ENCODE peak calls at places on chromosomes 11 and 22, in ten cellular contexts. One of them, this sample, is unnamed.
A peak's percentile ranks its signal among the peaks of the same experiment; 100 is the strongest.

GRCh38 chr22:29753808-29754657 is 12.8 kb downstream of the ZMAT5 start:
- DNase-seq in neural progenitor cell: no peak
- DNase-seq in PC-3: no peak
- DNase-seq in fibroblast of lung: no peak
- DNase-seq in HCT116: no peak
- DNase-seq in endothelial cell of umbilical vein: no peak
- DNase-seq in HepG2: no peak
- DNase-seq in mammary epithelial cell: no peak
- DNase-seq in astrocyte: no peak
- DNase-seq in GM23248: no peak
- DNase-seq in this sample: no peak

GRCh38 chr11:833114-833791 is 501 bp downstream of the CD151 start:
- DNase-seq in HepG2: no peak
- DNase-seq in mammary epithelial cell: peak; percentile 55
- DNase-seq in astrocyte: no peak
- DNase-seq in fibroblast of lung: no peak
- DNase-seq in endothelial cell of umbilical vein: peak; percentile 63
- DNase-seq in neural progenitor cell: peak; percentile 67
- DNase-seq in HCT116: no peak
- DNase-seq in PC-3: no peak
- DNase-seq in GM23248: peak; percentile 85
- DNase-seq in this sample: peak; percentile 33

GRCh38 chr22:31440681-31441080 is 41.3 kb downstream of the DRG1 start:
- DNase-seq in mammary epithelial cell: no peak
- DNase-seq in GM23248: no peak
- DNase-seq in PC-3: no peak
- DNase-seq in HepG2: no peak
- DNase-seq in fibroblast of lung: no peak
- DNase-seq in astrocyte: no peak
- DNase-seq in neural progenitor cell: no peak
- DNase-seq in HCT116: no peak
- DNase-seq in endothelial cell of umbilical vein: no peak
- DNase-seq in this sample: no peak

GRCh38 chr11:20161230-20161918 is 1.1 kb upstream of the DBX1 start:
- DNase-seq in GM23248: no peak
- DNase-seq in astrocyte: no peak
- DNase-seq in PC-3: no peak
- DNase-seq in fibroblast of lung: peak; percentile 3
- DNase-seq in mammary epithelial cell: no peak
- DNase-seq in endothelial cell of umbilical vein: no peak
- DNase-seq in neural progenitor cell: peak; percentile 68
- DNase-seq in HepG2: no peak
- DNase-seq in HCT116: no peak
- DNase-seq in this sample: no peak

GRCh38 chr22:28064941-28065340 is 145.9 kb upstream of the PITPNB start:
- DNase-seq in HCT116: no peak
- DNase-seq in HepG2: no peak
- DNase-seq in astrocyte: peak; percentile 16
- DNase-seq in GM23248: no peak
- DNase-seq in mammary epithelial cell: no peak
- DNase-seq in fibroblast of lung: peak; percentile 38
- DNase-seq in PC-3: no peak
- DNase-seq in neural progenitor cell: no peak
- DNase-seq in endothelial cell of umbilical vein: no peak
- DNase-seq in this sample: no peak

GRCh38 chr22:19631899-19632670 is 82.2 kb upstream of the SEPTIN5 start:
- DNase-seq in GM23248: peak; percentile 54
- DNase-seq in endothelial cell of umbilical vein: peak; percentile 53
- DNase-seq in astrocyte: peak; percentile 24
- DNase-seq in HCT116: peak; percentile 55
- DNase-seq in fibroblast of lung: peak; percentile 39
- DNase-seq in neural progenitor cell: peak; percentile 78
- DNase-seq in PC-3: peak; percentile 31
- DNase-seq in mammary epithelial cell: no peak
- DNase-seq in HepG2: peak; percentile 32
- DNase-seq in this sample: no peak

GRCh38 chr11:93249437-93250210 is 51.8 kb upstream of the SLC36A4 start:
- DNase-seq in mammary epithelial cell: no peak
- DNase-seq in fibroblast of lung: peak; percentile 2
- DNase-seq in endothelial cell of umbilical vein: no peak
- DNase-seq in astrocyte: no peak
- DNase-seq in PC-3: no peak
- DNase-seq in HCT116: no peak
- DNase-seq in neural progenitor cell: no peak
- DNase-seq in GM23248: no peak
- DNase-seq in HepG2: no peak
- DNase-seq in this sample: no peak

GRCh38 chr22:46579751-46580449 is 40.3 kb upstream of the GRAMD4 start:
- DNase-seq in mammary epithelial cell: no peak
- DNase-seq in neural progenitor cell: no peak
- DNase-seq in HepG2: no peak
- DNase-seq in fibroblast of lung: no peak
- DNase-seq in GM23248: no peak
- DNase-seq in endothelial cell of umbilical vein: no peak
- DNase-seq in astrocyte: no peak
- DNase-seq in HCT116: no peak
- DNase-seq in PC-3: no peak
- DNase-seq in this sample: no peak

DNA sequence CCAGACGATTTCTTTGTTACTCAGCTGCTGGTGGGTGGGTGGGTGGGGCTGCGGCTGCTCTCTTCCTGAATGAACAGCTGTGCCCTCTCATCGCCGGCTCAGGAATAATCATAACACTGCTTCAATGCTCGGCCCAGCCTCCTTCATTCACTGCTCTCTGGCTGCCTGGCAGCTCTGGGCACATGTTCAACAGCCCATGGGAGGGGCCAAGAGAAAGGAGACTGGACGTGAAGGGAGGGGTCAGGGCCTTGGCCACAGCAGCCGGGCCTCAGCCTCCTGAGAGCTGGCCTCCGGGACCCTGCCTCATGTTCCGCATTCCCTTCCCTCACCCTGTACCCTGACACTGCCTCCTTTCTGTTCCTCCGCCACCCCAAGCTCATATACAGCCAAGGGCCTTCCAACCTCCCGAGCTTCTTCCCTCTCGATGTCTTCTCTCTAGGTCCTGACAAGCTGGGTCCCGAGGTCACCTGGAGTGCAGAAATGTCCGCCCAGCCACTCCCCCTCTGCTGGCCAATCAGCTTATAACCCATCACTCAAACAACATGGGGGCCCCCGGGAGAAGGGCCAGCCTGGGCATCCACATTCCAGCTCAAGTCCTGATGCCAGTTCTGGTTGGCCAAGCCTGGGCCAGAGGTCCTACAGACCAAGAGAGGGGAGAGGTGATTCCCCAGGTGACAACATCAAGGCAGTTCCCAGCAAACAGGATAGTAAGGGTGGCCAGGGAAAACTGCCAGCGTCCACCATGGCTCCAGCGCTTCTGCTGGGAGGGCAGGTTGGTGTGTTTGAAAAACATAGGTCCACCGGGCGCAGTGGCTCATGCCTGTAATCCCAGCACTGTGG is 3.2 kb upstream of the CSDC2 start:
- DNase-seq in astrocyte: peak; percentile 86
- DNase-seq in mammary epithelial cell: peak; percentile 73
- DNase-seq in fibroblast of lung: peak; percentile 92
- DNase-seq in HCT116: no peak
- DNase-seq in HepG2: peak; percentile 70
- DNase-seq in PC-3: no peak
- DNase-seq in endothelial cell of umbilical vein: peak; percentile 64
- DNase-seq in neural progenitor cell: no peak
- DNase-seq in GM23248: peak; percentile 89
- DNase-seq in this sample: peak; percentile 74
- H3K9ac ChIP-seq in astrocyte: peak overlapping the region; percentile 33
- H3K9ac ChIP-seq in mammary epithelial cell: no peak overlapping the region
- H3K9ac ChIP-seq in fibroblast of lung: peak overlapping the region; percentile 55
- H3K9ac ChIP-seq in HCT116: no peak overlapping the region
- H3K9ac ChIP-seq in HepG2: peak overlapping the region; percentile 54
- H3K9ac ChIP-seq in PC-3: no peak overlapping the region
- H3K9ac ChIP-seq in endothelial cell of umbilical vein: no peak overlapping the region
- H3K9ac ChIP-seq in neural progenitor cell: no peak overlapping the region
- H3K9ac ChIP-seq in GM23248: peak overlapping the region; percentile 67
- H3K9ac ChIP-seq in this sample: no peak overlapping the region

DNA sequence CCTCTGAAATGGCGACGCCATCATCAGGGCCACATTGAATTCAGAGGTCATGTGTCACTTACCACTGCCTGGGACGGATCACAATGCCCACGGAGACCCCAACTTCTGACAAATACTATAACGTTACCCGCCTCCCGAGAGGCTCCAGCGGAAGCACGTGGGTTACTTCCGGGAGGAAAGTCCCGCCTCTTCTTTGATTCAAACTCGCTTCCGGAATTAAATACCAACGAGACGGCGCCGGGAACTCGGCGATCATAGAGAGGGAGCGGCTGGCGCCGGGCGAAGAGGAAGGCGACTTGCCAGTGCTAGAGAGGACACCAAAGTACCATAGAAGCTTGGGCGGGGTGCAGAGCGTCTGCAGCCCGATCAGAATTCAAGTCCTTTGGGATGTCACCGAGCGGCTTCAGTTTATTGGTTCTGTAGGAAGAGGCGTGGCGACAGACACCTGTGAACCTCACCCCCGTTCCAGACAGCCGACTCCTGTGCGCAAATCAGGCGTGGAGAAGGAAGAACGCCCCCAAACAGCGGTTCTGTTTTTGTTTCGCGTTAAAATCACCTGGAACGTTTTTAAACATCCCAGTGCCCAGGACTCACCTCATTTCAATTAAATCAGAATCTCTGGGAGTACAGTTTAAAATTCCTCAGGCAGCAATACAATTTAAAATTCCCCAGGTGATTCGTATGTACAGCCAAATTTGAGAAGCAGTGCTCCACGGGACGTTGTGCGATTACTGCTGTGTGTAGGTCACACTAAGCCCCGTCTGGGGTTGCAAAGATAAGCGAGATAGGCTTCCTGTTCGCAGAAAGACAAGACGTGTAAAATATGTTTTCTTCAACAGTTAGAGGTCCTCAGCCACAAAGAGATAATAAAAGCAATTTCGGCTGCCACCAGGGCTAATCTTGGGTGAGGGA is at the start of gene TIMM10:
- DNase-seq in HCT116: peak; percentile 99
- DNase-seq in neural progenitor cell: peak; percentile 98
- DNase-seq in PC-3: peak; percentile 100
- DNase-seq in endothelial cell of umbilical vein: peak; percentile 96
- DNase-seq in fibroblast of lung: peak; percentile 98
- DNase-seq in HepG2: peak; percentile 99
- DNase-seq in GM23248: peak; percentile 98
- DNase-seq in mammary epithelial cell: peak; percentile 99
- DNase-seq in astrocyte: peak; percentile 95
- DNase-seq in this sample: peak; percentile 99
- TF ChIP-seq EZH2 in HCT116: no peak
- TF ChIP-seq EZH2 in neural progenitor cell: no peak
- TF ChIP-seq EZH2 in PC-3: no peak
- TF ChIP-seq EZH2 in endothelial cell of umbilical vein: no peak
- TF ChIP-seq EZH2 in fibroblast of lung: no peak
- TF ChIP-seq EZH2 in HepG2: no peak
- TF ChIP-seq EZH2 in GM23248: no peak
- TF ChIP-seq EZH2 in mammary epithelial cell: no peak
- TF ChIP-seq EZH2 in astrocyte: no peak
- TF ChIP-seq EZH2 in this sample: no peak

DNA sequence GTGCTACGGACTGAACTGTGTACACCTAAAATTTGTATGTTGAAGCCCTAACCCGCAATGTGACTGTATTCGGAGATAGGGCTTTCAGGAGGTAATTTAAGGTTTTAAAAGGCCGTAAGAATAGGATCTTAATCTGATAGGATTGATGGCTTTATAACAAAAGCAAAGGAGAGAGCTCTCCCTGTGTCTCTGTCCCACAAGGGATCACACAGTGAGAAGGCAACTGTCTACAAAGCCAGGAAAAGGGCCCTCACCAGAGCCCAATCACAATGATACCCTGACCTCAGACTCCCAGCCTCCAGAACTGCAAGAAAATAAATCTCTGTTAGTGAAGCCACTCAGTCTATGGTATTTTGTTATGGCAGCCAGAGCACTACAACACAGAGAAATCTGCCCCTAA is 208.7 kb upstream of the ZC3H12C start:
- DNase-seq in mammary epithelial cell: no peak
- DNase-seq in HCT116: no peak
- DNase-seq in PC-3: no peak
- DNase-seq in endothelial cell of umbilical vein: no peak
- DNase-seq in GM23248: no peak
- DNase-seq in fibroblast of lung: no peak
- DNase-seq in astrocyte: no peak
- DNase-seq in neural progenitor cell: peak; percentile 75
- DNase-seq in HepG2: no peak
- DNase-seq in this sample: no peak
- H3K9ac ChIP-seq in mammary epithelial cell: no peak overlapping the region
- H3K9ac ChIP-seq in HCT116: no peak overlapping the region
- H3K9ac ChIP-seq in PC-3: no peak overlapping the region
- H3K9ac ChIP-seq in endothelial cell of umbilical vein: no peak overlapping the region
- H3K9ac ChIP-seq in GM23248: no peak overlapping the region
- H3K9ac ChIP-seq in fibroblast of lung: no peak overlapping the region
- H3K9ac ChIP-seq in astrocyte: no peak overlapping the region
- H3K9ac ChIP-seq in neural progenitor cell: no peak overlapping the region
- H3K9ac ChIP-seq in HepG2: no peak overlapping the region
- H3K9ac ChIP-seq in this sample: no peak overlapping the region

GRCh38 chr11:120243221-120243620 is 3.3 kb downstream of the POU2F3 start:
- DNase-seq in astrocyte: no peak
- DNase-seq in mammary epithelial cell: no peak
- DNase-seq in PC-3: no peak
- DNase-seq in HepG2: no peak
- DNase-seq in fibroblast of lung: no peak
- DNase-seq in endothelial cell of umbilical vein: no peak
- DNase-seq in HCT116: no peak
- DNase-seq in neural progenitor cell: no peak
- DNase-seq in GM23248: no peak
- DNase-seq in this sample: no peak

GRCh38 chr11:120240866-120241265 is 926 bp downstream of the POU2F3 start:
- DNase-seq in neural progenitor cell: no peak
- DNase-seq in mammary epithelial cell: no peak
- DNase-seq in GM23248: no peak
- DNase-seq in astrocyte: no peak
- DNase-seq in PC-3: no peak
- DNase-seq in HepG2: no peak
- DNase-seq in endothelial cell of umbilical vein: no peak
- DNase-seq in fibroblast of lung: no peak
- DNase-seq in HCT116: no peak
- DNase-seq in this sample: no peak

GRCh38 chr11:120238968-120239620 is 846 bp upstream of the POU2F3 start:
- DNase-seq in endothelial cell of umbilical vein: no peak
- DNase-seq in HCT116: no peak
- DNase-seq in mammary epithelial cell: no peak
- DNase-seq in PC-3: no peak
- DNase-seq in astrocyte: no peak
- DNase-seq in fibroblast of lung: no peak
- DNase-seq in neural progenitor cell: no peak
- DNase-seq in GM23248: no peak
- DNase-seq in HepG2: no peak
- DNase-seq in this sample: no peak

GRCh38 chr11:120241277-120241676 is 1.3 kb downstream of the POU2F3 start:
- DNase-seq in PC-3: no peak
- DNase-seq in GM23248: no peak
- DNase-seq in neural progenitor cell: no peak
- DNase-seq in endothelial cell of umbilical vein: no peak
- DNase-seq in HCT116: no peak
- DNase-seq in HepG2: no peak
- DNase-seq in astrocyte: no peak
- DNase-seq in mammary epithelial cell: no peak
- DNase-seq in fibroblast of lung: no peak
- DNase-seq in this sample: no peak

DNA sequence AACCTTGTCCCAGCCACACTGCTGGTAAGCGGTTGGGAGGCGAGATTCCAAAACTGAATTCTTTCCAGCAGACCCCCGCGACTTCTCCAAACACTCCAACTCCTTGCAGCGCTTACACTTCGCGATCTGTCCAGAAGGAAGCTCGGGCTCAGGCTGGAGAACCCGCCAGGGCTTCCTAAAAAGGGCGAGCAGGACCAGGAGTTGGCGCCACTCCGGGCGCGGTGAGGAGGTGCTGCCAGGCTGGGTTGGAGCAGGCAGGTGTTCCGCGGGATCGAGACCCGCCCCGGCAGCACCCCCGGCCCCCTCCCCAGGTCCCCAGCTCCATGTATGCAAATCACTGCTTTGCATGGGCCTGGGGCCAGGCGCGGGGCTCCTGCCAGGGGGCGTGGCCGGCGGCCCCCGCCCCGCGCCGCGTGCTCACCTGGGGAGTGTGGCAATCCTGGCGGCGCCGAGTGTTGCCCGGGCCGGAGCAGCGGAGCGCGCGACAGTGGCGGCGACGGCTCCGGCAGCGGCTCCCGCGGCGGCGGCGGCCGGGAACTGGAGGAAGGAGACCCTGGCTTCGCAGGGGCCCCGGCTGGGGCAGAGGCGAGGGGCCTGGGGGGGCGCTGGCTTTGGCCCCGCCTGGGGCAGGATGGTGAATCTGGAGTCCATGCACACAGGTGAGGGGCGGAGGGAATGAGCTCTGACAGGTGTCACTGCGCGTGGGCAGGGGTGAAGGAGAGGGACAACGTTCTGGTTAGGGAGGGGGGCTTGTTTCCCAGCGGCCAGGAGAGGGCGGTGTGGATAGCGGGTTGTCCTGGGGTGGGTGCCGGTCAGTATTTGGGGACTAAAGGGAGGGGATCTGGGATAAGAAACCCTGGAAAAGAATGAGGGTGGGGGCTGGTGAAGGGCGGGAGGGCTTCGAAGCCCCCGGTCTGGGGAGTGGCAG is at the start of gene POU2F3:
- DNase-seq in endothelial cell of umbilical vein: no peak
- DNase-seq in mammary epithelial cell: no peak
- DNase-seq in HepG2: no peak
- DNase-seq in neural progenitor cell: peak; percentile 57
- DNase-seq in fibroblast of lung: no peak
- DNase-seq in GM23248: no peak
- DNase-seq in HCT116: no peak
- DNase-seq in astrocyte: no peak
- DNase-seq in PC-3: no peak
- DNase-seq in this sample: no peak
- TF ChIP-seq EZH2 in endothelial cell of umbilical vein: peak; percentile 87
- TF ChIP-seq EZH2 in mammary epithelial cell: no peak
- TF ChIP-seq EZH2 in HepG2: no peak
- TF ChIP-seq EZH2 in neural progenitor cell: peak; percentile 55
- TF ChIP-seq EZH2 in fibroblast of lung: peak; percentile 35
- TF ChIP-seq EZH2 in GM23248: peak; percentile 19
- TF ChIP-seq EZH2 in HCT116: no peak
- TF ChIP-seq EZH2 in astrocyte: peak; percentile 75
- TF ChIP-seq EZH2 in PC-3: no peak
- TF ChIP-seq EZH2 in this sample: no peak